ENCODE peak calls at places on chromosome 12, in four cellular contexts. B is upper lobe of right lung, C is testis, I is AG10803. H is an unnamed sample.

GRCh38 chr12:11978985-11979384 is 91.8 kb upstream of the BCL2L14 start:
- DNase-seq in I (no peak), B (no peak), C (no peak), H (no peak)

GRCh38 chr12:39010406-39010805 is 105.0 kb upstream of the CPNE8 start:
- DNase-seq in C (no peak), B (no peak), I (no peak), H (no peak)

GRCh38 chr12:49413010-49413409 is 45.7 kb downstream of the SPATS2 start:
- DNase-seq in I (peak), B (no peak), C (no peak), H (no peak)

GRCh38 chr12:43805857-43806736 is at the start of gene TWF1:
- DNase-seq in B (peak), C (peak), I (peak), H (peak)

GRCh38 chr12:50132505-50133135 is 20.6 kb downstream of the COX14 start:
- DNase-seq in C (no peak), B (no peak), I (peak), H (peak)

GRCh38 chr12:124737040-124737419 is 126.6 kb downstream of the SCARB1 start:
- DNase-seq in B (no peak), C (no peak), I (no peak), H (no peak)

GRCh38 chr12:124696689-124697476 is 129.5 kb upstream of the NCOR2 start:
- DNase-seq in B (no peak), C (no peak), I (no peak), H (no peak)

GRCh38 chr12:47021298-47021697 is 58.1 kb upstream of the PCED1B start:
- DNase-seq in B (no peak), I (peak), C (no peak), H (no peak)

GRCh38 chr12:46998811-46999368 is 80.5 kb upstream of the PCED1B start:
- DNase-seq in I (peak), C (no peak), B (no peak), H (no peak)

GRCh38 chr12:57864382-57864781 is 17.9 kb upstream of the CTDSP2 start:
- DNase-seq in C (no peak), B (no peak), I (peak), H (peak)

GRCh38 chr12:110282956-110283817 is 2.1 kb downstream of the ATP2A2 start:
- DNase-seq in B (no peak), C (no peak), I (peak), H (no peak)

GRCh38 chr12:113658030-113658655 is 186.5 kb upstream of the LHX5 start:
- DNase-seq in C (no peak), B (no peak), I (peak), H (no peak)

GRCh38 chr12:117502233-117502632 is 140.8 kb upstream of the NOS1 start:
- DNase-seq in I (no peak), B (no peak), C (no peak), H (no peak)

GRCh38 chr12:49947593-49948226 is 2.8 kb upstream of the AQP2 start:
- DNase-seq in B (no peak), I (no peak), C (no peak), H (no peak)

GRCh38 chr12:13022737-13023370 is 21.3 kb upstream of the FAM234B start:
- DNase-seq in I (no peak), C (no peak), B (no peak), H (no peak)

GRCh38 chr12:57716305-57716704 is 22.2 kb downstream of the AGAP2 start:
- DNase-seq in C (no peak), B (no peak), I (no peak), H (no peak)

GRCh38 chr12:127238061-127238460 is 1028.9 kb upstream of the TMEM132C start:
- DNase-seq in C (no peak), I (peak), B (no peak), H (no peak)

GRCh38 chr12:119667577-119668314 is at the start of gene PRKAB1:
- DNase-seq in C (peak), I (peak), B (peak), H (peak)

GRCh38 chr12:119672194-119672593 is 4.3 kb downstream of the PRKAB1 start:
- DNase-seq in C (no peak), I (no peak), B (no peak), H (no peak)

GRCh38 chr12:119668315-119668651 is 350 bp downstream of the PRKAB1 start:
- DNase-seq in B (no peak), I (peak), C (no peak), H (no peak)

GRCh38 chr12:119671070-119671469 is 3.1 kb downstream of the PRKAB1 start:
- DNase-seq in C (no peak), B (no peak), I (no peak), H (no peak)

DNA sequence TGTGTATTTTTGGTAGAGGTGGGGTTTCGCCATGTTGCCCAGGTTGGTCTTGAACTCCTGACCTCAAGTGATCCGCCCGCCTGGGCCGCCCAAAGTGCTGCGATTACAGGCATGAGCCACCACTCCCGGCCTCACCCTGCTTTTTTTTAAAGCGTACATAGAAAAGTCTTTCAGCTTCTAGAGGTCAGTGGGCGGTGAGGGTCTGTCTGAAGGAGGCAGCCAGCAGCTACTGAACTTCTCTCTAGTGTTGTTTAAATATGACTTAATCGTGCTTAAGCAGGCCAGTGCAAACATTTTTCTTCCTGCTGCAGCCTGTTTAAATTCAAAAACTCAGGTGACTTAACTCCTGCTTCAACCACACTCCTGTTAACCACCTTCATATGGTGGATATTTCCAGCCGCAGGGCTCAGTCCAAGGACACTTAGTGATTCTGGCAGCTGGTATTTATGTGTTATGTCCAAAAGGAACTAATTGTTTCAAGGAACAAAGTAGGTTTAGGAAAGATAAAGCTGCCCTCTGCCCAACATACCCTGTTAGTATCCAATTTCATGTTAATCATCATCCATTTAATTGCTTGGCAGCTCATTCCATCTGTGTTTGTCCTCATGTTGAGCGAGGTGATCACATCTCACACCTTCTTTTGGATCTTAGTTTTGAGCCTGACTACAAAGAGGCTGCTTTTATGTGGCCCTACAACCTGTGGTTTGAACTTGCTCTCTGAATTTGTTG is 2.0 kb downstream of the PRKAB1 start:
- DNase-seq in B (peak), C (no peak), I (no peak), H (no peak)
- H3K4me3 ChIP-seq in B (peak), C (no peak), I (no peak), H (no peak)

GRCh38 chr12:99386907-99387306 is 260.6 kb upstream of the GARIN6 start:
- DNase-seq in B (no peak), C (no peak), I (peak), H (peak)

GRCh38 chr12:99387661-99388060 is 259.9 kb upstream of the GARIN6 start:
- DNase-seq in B (no peak), I (peak), C (no peak), H (no peak)

GRCh38 chr12:99380701-99381100 is 266.9 kb upstream of the GARIN6 start:
- DNase-seq in B (no peak), I (no peak), C (no peak), H (no peak)

GRCh38 chr12:99381992-99382391 is 265.6 kb upstream of the GARIN6 start:
- DNase-seq in C (no peak), B (no peak), I (no peak), H (no peak)

GRCh38 chr12:99383258-99383657 is 264.3 kb upstream of the GARIN6 start:
- DNase-seq in C (no peak), I (no peak), B (no peak), H (no peak)
- H3K4me3 ChIP-seq in C (no peak), I (no peak), B (no peak), H (no peak)

GRCh38 chr12:990308-990648 is 745 bp upstream of the ERC1 start:
- DNase-seq in C (peak), I (peak), B (peak), H (peak)

GRCh38 chr12:988616-989015 is 2.4 kb upstream of the ERC1 start:
- DNase-seq in C (no peak), I (no peak), B (no peak), H (no peak)

GRCh38 chr12:989751-990278 is 1.2 kb upstream of the ERC1 start:
- DNase-seq in C (peak), I (peak), B (no peak), H (peak)

GRCh38 chr12:990649-991349 is at the start of gene ERC1:
- DNase-seq in B (peak), I (peak), C (peak), H (peak)

GRCh38 chr12:989051-989450 is 2.0 kb upstream of the ERC1 start:
- DNase-seq in B (no peak), I (no peak), C (no peak), H (no peak)
- H3K4me3 ChIP-seq in B (peak), I (no peak), C (no peak), H (no peak)

DNA sequence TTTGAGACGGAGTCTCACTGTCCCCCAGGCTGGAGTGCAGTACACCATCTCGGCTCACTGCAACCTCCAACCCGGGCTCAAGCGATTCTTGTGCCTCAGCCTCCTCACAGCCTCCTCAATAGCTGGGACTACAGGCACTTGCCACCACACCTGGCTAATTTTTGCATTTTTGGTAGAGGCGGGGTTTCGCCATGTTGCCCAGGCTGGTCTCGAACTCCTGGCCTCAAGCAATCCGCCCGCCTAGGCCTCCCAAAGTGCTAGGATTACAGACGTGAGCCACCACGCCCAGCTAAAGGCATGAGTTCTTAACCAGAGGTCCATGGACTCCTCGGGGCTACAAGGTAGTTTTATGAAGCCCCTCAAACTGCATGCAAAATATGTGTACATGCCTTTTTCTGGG is 2.1 kb downstream of the SARNP start:
- DNase-seq in I (no peak), B (no peak), C (no peak), H (no peak)
- H3K4me3 ChIP-seq in I (peak), B (no peak), C (no peak), H (no peak)

H was measured in H7.